ENCODE peak calls at places on chromosomes 1 and 21, in six cellular contexts. J is Peyer's patch, R is cardiac muscle cell, K is A549, D is OCI-LY7, F is H1. I is an unnamed sample. For H3K9me3, the result is how much of the 10 kb centered on the place peaks cover.

GRCh38 chr1:37094302-37094701 is 60.0 kb upstream of the GRIK3 start:
- DNase-seq in J (no peak), R (no peak), K (no peak), D (peak), F (no peak), I (no peak)

GRCh38 chr1:159936284-159936904 is 9.0 kb downstream of the IGSF9 start:
- DNase-seq in J (peak), R (peak), K (peak), D (peak), F (no peak), I (peak)

GRCh38 chr1:5881526-5882222 is 110.6 kb downstream of the NPHP4 start:
- DNase-seq in J (no peak), R (no peak), K (no peak), D (no peak), F (no peak), I (no peak)

GRCh38 chr1:61496501-61496900 is 228.4 kb downstream of the TM2D1 start:
- DNase-seq in J (no peak), R (peak), K (peak), D (no peak), F (no peak), I (no peak)

GRCh38 chr21:28752131-28752530 is 240.5 kb downstream of the LTN1 start:
- DNase-seq in J (no peak), R (no peak), K (no peak), D (no peak), F (no peak), I (no peak)

GRCh38 chr1:161707503-161707902 is 474 bp downstream of the FCRLA start:
- DNase-seq in J (no peak), R (no peak), K (no peak), D (no peak), F (no peak), I (no peak)

GRCh38 chr21:45055861-45056260 is 18.5 kb upstream of the ADARB1 start:
- DNase-seq in J (no peak), R (no peak), K (no peak), D (no peak), F (no peak), I (no peak)

GRCh38 chr1:167797005-167797404 is 75.2 kb downstream of the MPZL1 start:
- DNase-seq in J (peak), R (peak), K (peak), D (peak), F (no peak), I (no peak)

GRCh38 chr1:153592706-153593105 is 20.2 kb downstream of the S100A16 start:
- DNase-seq in J (no peak), R (no peak), K (no peak), D (no peak), F (no peak), I (no peak)

GRCh38 chr1:226987179-226987536 is 47.1 kb downstream of the COQ8A start:
- DNase-seq in J (peak), R (no peak), K (no peak), D (no peak), F (no peak), I (peak)

GRCh38 chr1:226987623-226988336 is 47.7 kb downstream of the COQ8A start:
- DNase-seq in J (peak), R (no peak), K (no peak), D (no peak), F (no peak), I (peak)

GRCh38 chr1:226990133-226990716 is 50.1 kb downstream of the COQ8A start:
- DNase-seq in J (peak), R (peak), K (no peak), D (no peak), F (no peak), I (peak)

GRCh38 chr1:226988337-226988672 is 48.2 kb downstream of the COQ8A start:
- DNase-seq in J (peak), R (no peak), K (no peak), D (no peak), F (no peak), I (peak)

GRCh38 chr1:226989081-226989747 is 49.1 kb downstream of the COQ8A start:
- DNase-seq in J (no peak), R (no peak), K (no peak), D (no peak), F (no peak), I (peak)
- H3K27ac ChIP-seq in J (peak), R (peak), K (no peak), D (no peak), F (no peak), I (peak)

GRCh38 chr21:27586986-27587385 is 620.1 kb upstream of the ADAMTS5 start:
- DNase-seq in J (no peak), R (no peak), K (no peak), D (no peak), F (no peak), I (no peak)
- H3K9me3 ChIP-seq in J (under half), R (under half), K (under half), D (under half), F (under half), I (under half)

GRCh38 chr1:229217716-229218115 is 53.2 kb upstream of the RAB4A start:
- DNase-seq in J (no peak), R (no peak), K (peak), D (no peak), F (no peak), I (no peak)

GRCh38 chr1:229221106-229222019 is 49.5 kb upstream of the RAB4A start:
- DNase-seq in J (peak), R (peak), K (peak), D (no peak), F (no peak), I (peak)

GRCh38 chr1:229218612-229219025 is 52.3 kb upstream of the RAB4A start:
- DNase-seq in J (no peak), R (no peak), K (no peak), D (no peak), F (no peak), I (no peak)

GRCh38 chr1:229222081-229222480 is 48.8 kb upstream of the RAB4A start:
- DNase-seq in J (no peak), R (no peak), K (no peak), D (no peak), F (no peak), I (no peak)

GRCh38 chr1:229220163-229220846 is 50.6 kb upstream of the RAB4A start:
- DNase-seq in J (no peak), R (no peak), K (no peak), D (no peak), F (no peak), I (no peak)
- TF ChIP-seq CTCF in J (no peak), R (no peak), K (no peak), D (no peak), F (no peak), I (no peak)

DNA sequence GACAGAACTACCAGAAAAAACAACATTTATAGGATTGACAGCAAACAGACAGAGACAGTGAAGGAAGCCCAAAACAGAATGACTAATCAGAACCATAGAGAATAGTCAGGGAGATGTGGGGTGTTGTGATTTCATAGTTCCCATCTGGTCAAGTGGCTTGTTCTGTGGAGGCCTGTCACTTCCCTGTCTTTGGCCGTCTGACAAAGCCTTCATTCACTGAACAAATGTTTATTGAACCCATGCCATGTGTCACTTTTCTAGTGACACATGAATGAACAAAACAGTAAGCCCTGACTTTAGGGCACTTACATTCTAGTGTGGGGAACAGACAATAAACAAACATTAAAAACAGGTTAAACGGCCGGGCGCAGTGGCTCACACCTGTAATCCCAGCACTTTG is 3.2 kb upstream of the SRRM1 start:
- DNase-seq in J (no peak), R (no peak), K (no peak), D (no peak), F (no peak), I (no peak)
- H3K27ac ChIP-seq in J (no peak), R (no peak), K (no peak), D (no peak), F (no peak), I (no peak)

GRCh38 chr21:9760398-9761074 is 760.8 kb upstream of the TPTE start:
- DNase-seq in J (no peak), R (no peak), K (no peak), D (no peak), F (no peak), I (no peak)
- H3K9me3 ChIP-seq in J (under half), R (under half), K (under half), D (half or more), F (half or more), I (under half)

GRCh38 chr21:33587792-33588484 is 546 bp downstream of the DONSON start:
- DNase-seq in J (peak), R (peak), K (peak), D (peak), F (no peak), I (peak)

GRCh38 chr21:33586927-33587326 is 1.6 kb downstream of the DONSON start:
- DNase-seq in J (no peak), R (no peak), K (no peak), D (no peak), F (no peak), I (no peak)

GRCh38 chr21:33584455-33584854 is 4.0 kb downstream of the DONSON start:
- DNase-seq in J (no peak), R (peak), K (no peak), D (no peak), F (no peak), I (no peak)

GRCh38 chr21:33588485-33589335 is at the start of gene DONSON:
- DNase-seq in J (peak), R (peak), K (peak), D (peak), F (no peak), I (peak)
- TF ChIP-seq CTCF in J (no peak), R (no peak), K (no peak), D (peak), F (no peak), I (no peak)

I was measured in colonic mucosa.